ENCODE peak calls at places on chromosomes 1 and 21, in four cellular contexts. One of them, this sample, is unnamed.

GRCh38 chr1:19412654-19413053 is 72.7 kb downstream of the CAPZB start:
- DNase-seq in CD4-positive, alpha-beta memory T cell: no peak
- DNase-seq in activated CD4-positive, alpha-beta memory T cell treated with anti-CD3 and anti-CD28 coated beads for 36 hours: no peak
- DNase-seq in EL: no peak
- DNase-seq in this sample: no peak

GRCh38 chr21:36188081-36188681 is 31.6 kb downstream of the DOP1B start:
- DNase-seq in CD4-positive, alpha-beta memory T cell: no peak
- DNase-seq in activated CD4-positive, alpha-beta memory T cell treated with anti-CD3 and anti-CD28 coated beads for 36 hours: no peak
- DNase-seq in EL: no peak
- DNase-seq in this sample: no peak

GRCh38 chr1:63724375-63724774 is 49.4 kb upstream of the ROR1 start:
- DNase-seq in CD4-positive, alpha-beta memory T cell: no peak
- DNase-seq in activated CD4-positive, alpha-beta memory T cell treated with anti-CD3 and anti-CD28 coated beads for 36 hours: no peak
- DNase-seq in EL: no peak
- DNase-seq in this sample: no peak

GRCh38 chr1:20830378-20830777 is 43.3 kb upstream of the HP1BP3 start:
- DNase-seq in CD4-positive, alpha-beta memory T cell: no peak
- DNase-seq in activated CD4-positive, alpha-beta memory T cell treated with anti-CD3 and anti-CD28 coated beads for 36 hours: no peak
- DNase-seq in EL: no peak
- DNase-seq in this sample: no peak

GRCh38 chr1:24711329-24711728 is 33.9 kb upstream of the CLIC4 start:
- DNase-seq in CD4-positive, alpha-beta memory T cell: no peak
- DNase-seq in activated CD4-positive, alpha-beta memory T cell treated with anti-CD3 and anti-CD28 coated beads for 36 hours: no peak
- DNase-seq in EL: no peak
- DNase-seq in this sample: no peak

GRCh38 chr1:43435146-43436145 is 18.3 kb downstream of the HYI start:
- DNase-seq in CD4-positive, alpha-beta memory T cell: no peak
- DNase-seq in activated CD4-positive, alpha-beta memory T cell treated with anti-CD3 and anti-CD28 coated beads for 36 hours: no peak
- DNase-seq in EL: no peak
- DNase-seq in this sample: no peak

GRCh38 chr1:212073490-212073889 is 37.9 kb downstream of the DTL start:
- DNase-seq in CD4-positive, alpha-beta memory T cell: no peak
- DNase-seq in activated CD4-positive, alpha-beta memory T cell treated with anti-CD3 and anti-CD28 coated beads for 36 hours: no peak
- DNase-seq in EL: no peak
- DNase-seq in this sample: no peak

GRCh38 chr1:207845109-207845508 is 65.8 kb downstream of the CD34 start:
- DNase-seq in CD4-positive, alpha-beta memory T cell: no peak
- DNase-seq in activated CD4-positive, alpha-beta memory T cell treated with anti-CD3 and anti-CD28 coated beads for 36 hours: no peak
- DNase-seq in EL: no peak
- DNase-seq in this sample: no peak

GRCh38 chr21:32753818-32754610 is 17.5 kb downstream of the PAXBP1 start:
- DNase-seq in CD4-positive, alpha-beta memory T cell: no peak
- DNase-seq in activated CD4-positive, alpha-beta memory T cell treated with anti-CD3 and anti-CD28 coated beads for 36 hours: no peak
- DNase-seq in EL: no peak
- DNase-seq in this sample: no peak

GRCh38 chr1:91018006-91018405 is 3.8 kb downstream of the ZNF644 start:
- DNase-seq in CD4-positive, alpha-beta memory T cell: peak
- DNase-seq in activated CD4-positive, alpha-beta memory T cell treated with anti-CD3 and anti-CD28 coated beads for 36 hours: no peak
- DNase-seq in EL: peak
- DNase-seq in this sample: no peak

GRCh38 chr1:167714098-167714850 is 7.5 kb upstream of the MPZL1 start:
- DNase-seq in CD4-positive, alpha-beta memory T cell: peak
- DNase-seq in activated CD4-positive, alpha-beta memory T cell treated with anti-CD3 and anti-CD28 coated beads for 36 hours: peak
- DNase-seq in EL: peak
- DNase-seq in this sample: peak

GRCh38 chr1:101769520-101769919 is 227.2 kb downstream of the OLFM3 start:
- DNase-seq in CD4-positive, alpha-beta memory T cell: no peak
- DNase-seq in activated CD4-positive, alpha-beta memory T cell treated with anti-CD3 and anti-CD28 coated beads for 36 hours: no peak
- DNase-seq in EL: peak
- DNase-seq in this sample: no peak

GRCh38 chr1:183025782-183026774 is 2.9 kb downstream of the LAMC1 start:
- DNase-seq in CD4-positive, alpha-beta memory T cell: no peak
- DNase-seq in activated CD4-positive, alpha-beta memory T cell treated with anti-CD3 and anti-CD28 coated beads for 36 hours: no peak
- DNase-seq in EL: peak
- DNase-seq in this sample: no peak

GRCh38 chr1:3061566-3061965 is 7.4 kb upstream of the PRDM16 start:
- DNase-seq in CD4-positive, alpha-beta memory T cell: no peak
- DNase-seq in activated CD4-positive, alpha-beta memory T cell treated with anti-CD3 and anti-CD28 coated beads for 36 hours: no peak
- DNase-seq in EL: no peak
- DNase-seq in this sample: no peak